ENCODE peak calls at places on chromosomes 3 and 15, in seven cellular contexts. N, E, M, G, K, F and O are unnamed samples.

GRCh38 chr3:113240841-113241240 is 29.5 kb downstream of the BOC start:
- DNase-seq in N (no peak), E (no peak), M (no peak), G (no peak), K (no peak), F (no peak), O (no peak)

GRCh38 chr3:105579439-105579838 is 212.7 kb downstream of the ALCAM start:
- DNase-seq in N (no peak), E (no peak), M (no peak), G (no peak), K (no peak), F (no peak), O (no peak)

GRCh38 chr15:66164788-66165187 is 88.8 kb downstream of the MEGF11 start:
- DNase-seq in N (no peak), E (no peak), M (no peak), G (no peak), K (no peak), F (no peak), O (no peak)

GRCh38 chr3:197750863-197751737 is 1.4 kb downstream of the FYTTD1 start:
- DNase-seq in N (peak; percentile 57), E (peak; percentile 76), M (peak; percentile 67), G (peak; percentile 29), K (peak; percentile 26), F (peak; percentile 32), O (peak; percentile 33)

GRCh38 chr3:192772495-192772894 is 45.2 kb upstream of the FGF12 start:
- DNase-seq in N (no peak), E (no peak), M (peak; percentile 50), G (peak; percentile 70), K (no peak), F (no peak), O (no peak)

GRCh38 chr15:93418566-93418965 is 329.6 kb upstream of the RGMA start:
- DNase-seq in N (no peak), E (no peak), M (no peak), G (no peak), K (no peak), F (no peak), O (no peak)

GRCh38 chr3:88219138-88219792 is 69.5 kb downstream of the C3orf38 start:
- DNase-seq in N (peak; percentile 39), E (peak; percentile 25), M (peak; percentile 50), G (peak; percentile 76), K (no peak), F (no peak), O (no peak)

GRCh38 chr15:77025066-77025435 is 30.1 kb downstream of the PSTPIP1 start:
- DNase-seq in N (no peak), E (no peak), M (peak; percentile 34), G (no peak), K (no peak), F (peak; percentile 6), O (no peak)

GRCh38 chr15:101502572-101503295 is 13.2 kb upstream of the PCSK6 start:
- DNase-seq in N (no peak), E (no peak), M (no peak), G (no peak), K (peak; percentile 10), F (no peak), O (no peak)

GRCh38 chr3:105585-105984 is 91.0 kb upstream of the CHL1 start:
- DNase-seq in N (no peak), E (no peak), M (no peak), G (no peak), K (no peak), F (no peak), O (no peak)

GRCh38 chr3:81744366-81744765 is 17.1 kb downstream of the GBE1 start:
- DNase-seq in N (no peak), E (peak; percentile 45), M (no peak), G (peak; percentile 91), K (no peak), F (no peak), O (no peak)

DNA sequence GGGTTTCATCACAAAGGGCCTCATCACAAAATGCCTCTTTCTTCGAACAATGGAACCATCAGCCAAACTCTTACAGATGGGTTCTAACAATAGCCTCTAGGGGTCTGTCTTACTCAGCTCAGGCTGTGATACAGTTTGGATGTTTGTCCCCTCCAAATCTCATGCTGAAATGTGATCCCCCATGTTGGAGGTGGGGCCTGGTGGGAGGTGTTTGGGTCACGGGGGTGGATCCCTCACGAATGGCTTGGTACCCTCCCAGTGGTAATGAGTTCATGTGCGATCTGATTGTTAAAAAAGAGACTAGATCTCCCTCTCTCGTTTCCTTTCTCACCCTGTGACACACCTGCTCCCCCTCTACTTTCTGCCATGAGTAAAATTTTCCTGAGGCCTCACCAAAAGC is 47.9 kb upstream of the LIPC start:
- DNase-seq in N (no peak), E (no peak), M (no peak), G (no peak), K (no peak), F (no peak), O (no peak)
- TF ChIP-seq CTCF in N (no peak), E (no peak), M (no peak), G (no peak), K (no peak), F (no peak), O (no peak)

GRCh38 chr3:40206522-40206921 is 103.0 kb upstream of the EIF1B start:
- DNase-seq in N (no peak), E (no peak), M (no peak), G (no peak), K (no peak), F (no peak), O (no peak)

GRCh38 chr3:40213556-40213955 is 96.0 kb upstream of the EIF1B start:
- DNase-seq in N (no peak), E (no peak), M (no peak), G (no peak), K (no peak), F (no peak), O (no peak)

GRCh38 chr3:40207796-40208195 is 101.7 kb upstream of the EIF1B start:
- DNase-seq in N (no peak), E (no peak), M (no peak), G (no peak), K (no peak), F (no peak), O (no peak)

GRCh38 chr3:40211579-40211978 is 97.9 kb upstream of the EIF1B start:
- DNase-seq in N (no peak), E (no peak), M (no peak), G (peak; percentile 56), K (no peak), F (no peak), O (no peak)

DNA sequence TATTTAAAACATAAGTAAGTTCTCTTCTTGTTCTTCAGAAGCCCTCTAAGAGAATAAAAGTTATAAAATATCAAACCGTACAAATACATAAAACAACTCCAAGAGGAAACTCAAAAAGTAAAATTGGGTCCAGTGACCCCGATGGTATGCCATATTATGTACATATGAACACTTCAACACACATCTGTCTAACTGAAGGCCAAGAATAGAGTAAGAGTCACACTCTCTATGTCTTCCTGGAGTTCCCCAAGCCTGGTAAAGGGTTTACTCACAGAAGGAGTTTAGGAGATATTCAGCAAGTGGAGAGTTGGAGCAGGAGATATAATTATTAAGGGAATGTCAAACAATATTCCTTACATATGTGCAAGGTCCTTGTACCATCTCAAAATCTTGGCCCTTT is 101.3 kb upstream of the EIF1B start:
- DNase-seq in N (no peak), E (no peak), M (no peak), G (no peak), K (no peak), F (no peak), O (no peak)
- H3K27ac ChIP-seq in N (no peak overlapping the region), E (no peak overlapping the region), M (no peak overlapping the region), G (no peak overlapping the region), K (no peak overlapping the region), F (no peak overlapping the region), O (no peak overlapping the region)

GRCh38 chr3:149356630-149357029 is 20.8 kb downstream of the TM4SF1 start:
- DNase-seq in N (no peak), E (no peak), M (no peak), G (no peak), K (no peak), F (no peak), O (no peak)

GRCh38 chr3:149356044-149356592 is 21.3 kb downstream of the TM4SF1 start:
- DNase-seq in N (no peak), E (no peak), M (no peak), G (no peak), K (no peak), F (no peak), O (no peak)

GRCh38 chr3:149353581-149354184 is 20.2 kb upstream of the TM4SF18 start:
- DNase-seq in N (no peak), E (no peak), M (no peak), G (no peak), K (no peak), F (no peak), O (no peak)

GRCh38 chr3:149352556-149352955 is 19.1 kb upstream of the TM4SF18 start:
- DNase-seq in N (peak; percentile 46), E (peak; percentile 54), M (peak; percentile 47), G (peak; percentile 84), K (peak; percentile 41), F (no peak), O (peak; percentile 4)
- TF ChIP-seq CTCF in N (peak; percentile 61), E (peak; percentile 54), M (peak; percentile 55), G (peak; percentile 91), K (peak; percentile 68), F (peak; percentile 52), O (peak; percentile 30)

GRCh38 chr3:185659942-185660921 is 74.1 kb downstream of the SENP2 start:
- DNase-seq in N (peak; percentile 82), E (peak; percentile 81), M (peak; percentile 81), G (peak; percentile 93), K (peak; percentile 43), F (peak; percentile 75), O (peak; percentile 47)
- H3K27ac ChIP-seq in N (peak overlapping the region; percentile 51), E (no peak overlapping the region), M (no peak overlapping the region), G (peak overlapping the region; percentile 64), K (peak overlapping the region; percentile 45), F (peak overlapping the region; percentile 96), O (no peak overlapping the region)